ENCODE peak calls at places on chromosomes 2 and 18, in eight cellular contexts. One of them, this sample, is unnamed.

GRCh38 chr18:23259701-23260661 is 124.7 kb downstream of the CABLES1 start:
- DNase-seq in DND-41: peak; percentile 76
- DNase-seq in CD4-positive, CD25-positive, alpha-beta regulatory T cell: peak; percentile 42
- DNase-seq in pancreas: peak; percentile 62
- DNase-seq in heart right ventricle: peak; percentile 81
- DNase-seq in prostate gland: peak; percentile 69
- DNase-seq in BE2C: peak; percentile 51
- DNase-seq in mesendoderm: peak; percentile 99
- DNase-seq in this sample: no peak

GRCh38 chr2:202643012-202643858 is 8.5 kb downstream of the FAM117B start:
- DNase-seq in DND-41: peak; percentile 43
- DNase-seq in CD4-positive, CD25-positive, alpha-beta regulatory T cell: peak; percentile 73
- DNase-seq in pancreas: no peak
- DNase-seq in heart right ventricle: no peak
- DNase-seq in prostate gland: no peak
- DNase-seq in BE2C: no peak
- DNase-seq in mesendoderm: no peak
- DNase-seq in this sample: no peak

GRCh38 chr2:218867900-218868299 is 8.3 kb downstream of the WNT6 start:
- DNase-seq in DND-41: no peak
- DNase-seq in CD4-positive, CD25-positive, alpha-beta regulatory T cell: no peak
- DNase-seq in pancreas: no peak
- DNase-seq in heart right ventricle: peak; percentile 47
- DNase-seq in prostate gland: no peak
- DNase-seq in BE2C: peak; percentile 78
- DNase-seq in mesendoderm: no peak
- DNase-seq in this sample: no peak

GRCh38 chr2:239727182-239727775 is 297.9 kb downstream of the NDUFA10 start:
- DNase-seq in DND-41: no peak
- DNase-seq in CD4-positive, CD25-positive, alpha-beta regulatory T cell: no peak
- DNase-seq in pancreas: no peak
- DNase-seq in heart right ventricle: no peak
- DNase-seq in prostate gland: no peak
- DNase-seq in BE2C: peak; percentile 3
- DNase-seq in mesendoderm: no peak
- DNase-seq in this sample: no peak

GRCh38 chr2:186887107-186888090 is 38.4 kb upstream of the ZSWIM2 start:
- DNase-seq in DND-41: no peak
- DNase-seq in CD4-positive, CD25-positive, alpha-beta regulatory T cell: no peak
- DNase-seq in pancreas: no peak
- DNase-seq in heart right ventricle: peak; percentile 17
- DNase-seq in prostate gland: no peak
- DNase-seq in BE2C: no peak
- DNase-seq in mesendoderm: no peak
- DNase-seq in this sample: no peak

GRCh38 chr2:196935421-196935820 is 8.9 kb upstream of the PGAP1 start:
- DNase-seq in DND-41: no peak
- DNase-seq in CD4-positive, CD25-positive, alpha-beta regulatory T cell: no peak
- DNase-seq in pancreas: no peak
- DNase-seq in heart right ventricle: no peak
- DNase-seq in prostate gland: no peak
- DNase-seq in BE2C: no peak
- DNase-seq in mesendoderm: no peak
- DNase-seq in this sample: no peak

GRCh38 chr18:78480531-78481054 is 499.0 kb upstream of the SALL3 start:
- DNase-seq in DND-41: no peak
- DNase-seq in CD4-positive, CD25-positive, alpha-beta regulatory T cell: no peak
- DNase-seq in pancreas: no peak
- DNase-seq in heart right ventricle: no peak
- DNase-seq in prostate gland: no peak
- DNase-seq in BE2C: no peak
- DNase-seq in mesendoderm: no peak
- DNase-seq in this sample: no peak

GRCh38 chr2:136208682-136209081 is 90.7 kb upstream of the CXCR4 start:
- DNase-seq in DND-41: no peak
- DNase-seq in CD4-positive, CD25-positive, alpha-beta regulatory T cell: no peak
- DNase-seq in pancreas: no peak
- DNase-seq in heart right ventricle: no peak
- DNase-seq in prostate gland: no peak
- DNase-seq in BE2C: no peak
- DNase-seq in mesendoderm: no peak
- DNase-seq in this sample: no peak

GRCh38 chr2:218003994-218004419 is 1.2 kb upstream of the TNS1 start:
- DNase-seq in DND-41: no peak
- DNase-seq in CD4-positive, CD25-positive, alpha-beta regulatory T cell: no peak
- DNase-seq in pancreas: peak; percentile 78
- DNase-seq in heart right ventricle: peak; percentile 76
- DNase-seq in prostate gland: peak; percentile 42
- DNase-seq in BE2C: peak; percentile 60
- DNase-seq in mesendoderm: no peak
- DNase-seq in this sample: no peak

GRCh38 chr2:73859721-73860586 is 31.2 kb downstream of the STAMBP start:
- DNase-seq in DND-41: no peak
- DNase-seq in CD4-positive, CD25-positive, alpha-beta regulatory T cell: peak; percentile 26
- DNase-seq in pancreas: no peak
- DNase-seq in heart right ventricle: no peak
- DNase-seq in prostate gland: no peak
- DNase-seq in BE2C: no peak
- DNase-seq in mesendoderm: peak; percentile 21
- DNase-seq in this sample: no peak

GRCh38 chr2:30149513-30149912 is 2.7 kb downstream of the YPEL5 start:
- DNase-seq in DND-41: no peak
- DNase-seq in CD4-positive, CD25-positive, alpha-beta regulatory T cell: no peak
- DNase-seq in pancreas: no peak
- DNase-seq in heart right ventricle: no peak
- DNase-seq in prostate gland: no peak
- DNase-seq in BE2C: peak; percentile 38
- DNase-seq in mesendoderm: peak; percentile 94
- DNase-seq in this sample: no peak

GRCh38 chr2:201149064-201149820 is 33.3 kb downstream of the CFLAR start:
- DNase-seq in DND-41: no peak
- DNase-seq in CD4-positive, CD25-positive, alpha-beta regulatory T cell: no peak
- DNase-seq in pancreas: no peak
- DNase-seq in heart right ventricle: no peak
- DNase-seq in prostate gland: no peak
- DNase-seq in BE2C: no peak
- DNase-seq in mesendoderm: peak; percentile 27
- DNase-seq in this sample: no peak

DNA sequence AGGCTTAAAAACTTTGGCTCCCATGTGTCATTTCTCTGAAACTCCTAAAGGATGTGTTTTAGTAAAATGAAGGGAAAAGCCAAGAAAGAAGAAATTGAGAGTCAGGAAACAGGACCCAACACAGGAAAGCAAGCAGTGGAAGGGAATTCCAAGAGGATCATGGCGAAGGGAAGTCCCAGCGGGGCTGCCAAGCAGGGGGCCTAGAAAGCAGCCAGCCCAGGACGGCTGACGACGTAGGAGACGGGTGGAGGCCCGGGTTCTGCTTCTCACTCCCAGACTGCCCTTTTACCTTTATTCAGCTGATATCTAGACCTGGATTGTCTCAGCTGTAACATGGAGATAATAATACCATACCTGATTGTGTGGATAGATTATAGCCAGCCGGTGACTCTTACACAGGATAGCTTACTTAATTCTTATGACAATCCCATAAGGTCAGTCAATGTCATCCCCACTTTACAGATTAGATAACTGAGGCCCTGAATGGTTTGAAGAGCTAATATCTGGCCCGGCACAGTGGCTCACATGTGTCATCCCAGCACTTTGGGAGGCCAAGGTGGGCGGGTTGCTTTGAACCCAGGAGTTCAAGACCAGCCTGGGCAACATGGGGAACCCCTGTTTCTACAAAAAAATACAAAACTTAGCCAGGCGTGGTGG is 93.0 kb downstream of the ASAP2 start:
- DNase-seq in DND-41: no peak
- DNase-seq in CD4-positive, CD25-positive, alpha-beta regulatory T cell: no peak
- DNase-seq in pancreas: no peak
- DNase-seq in heart right ventricle: no peak
- DNase-seq in prostate gland: no peak
- DNase-seq in BE2C: no peak
- DNase-seq in mesendoderm: peak; percentile 41
- DNase-seq in this sample: no peak
- H3K4me1 ChIP-seq in DND-41: no peaks in the 10 kb centered on the region
- H3K4me1 ChIP-seq in CD4-positive, CD25-positive, alpha-beta regulatory T cell: no peaks in the 10 kb centered on the region
- H3K4me1 ChIP-seq in pancreas: no peaks in the 10 kb centered on the region
- H3K4me1 ChIP-seq in heart right ventricle: peaks cover 33% of the 10 kb centered on the region
- H3K4me1 ChIP-seq in prostate gland: no peaks in the 10 kb centered on the region
- H3K4me1 ChIP-seq in BE2C: peaks cover 5% of the 10 kb centered on the region
- H3K4me1 ChIP-seq in mesendoderm: no peaks in the 10 kb centered on the region
- H3K4me1 ChIP-seq in this sample: no peaks in the 10 kb centered on the region

GRCh38 chr2:636649-637405 is 40.4 kb downstream of the TMEM18 start:
- DNase-seq in DND-41: peak; percentile 69
- DNase-seq in CD4-positive, CD25-positive, alpha-beta regulatory T cell: peak; percentile 36
- DNase-seq in pancreas: peak; percentile 52
- DNase-seq in heart right ventricle: peak; percentile 75
- DNase-seq in prostate gland: peak; percentile 57
- DNase-seq in BE2C: peak; percentile 58
- DNase-seq in mesendoderm: peak; percentile 79
- DNase-seq in this sample: peak; percentile 74
- H3K4me3 ChIP-seq in DND-41: no peak overlapping the region
- H3K4me3 ChIP-seq in CD4-positive, CD25-positive, alpha-beta regulatory T cell: no peak overlapping the region
- H3K4me3 ChIP-seq in pancreas: no peak overlapping the region
- H3K4me3 ChIP-seq in heart right ventricle: peak overlapping the region; percentile 27
- H3K4me3 ChIP-seq in prostate gland: peak overlapping the region; percentile 7
- H3K4me3 ChIP-seq in BE2C: no peak overlapping the region
- H3K4me3 ChIP-seq in mesendoderm: no peak overlapping the region
- H3K4me3 ChIP-seq in this sample: no peak overlapping the region

DNA sequence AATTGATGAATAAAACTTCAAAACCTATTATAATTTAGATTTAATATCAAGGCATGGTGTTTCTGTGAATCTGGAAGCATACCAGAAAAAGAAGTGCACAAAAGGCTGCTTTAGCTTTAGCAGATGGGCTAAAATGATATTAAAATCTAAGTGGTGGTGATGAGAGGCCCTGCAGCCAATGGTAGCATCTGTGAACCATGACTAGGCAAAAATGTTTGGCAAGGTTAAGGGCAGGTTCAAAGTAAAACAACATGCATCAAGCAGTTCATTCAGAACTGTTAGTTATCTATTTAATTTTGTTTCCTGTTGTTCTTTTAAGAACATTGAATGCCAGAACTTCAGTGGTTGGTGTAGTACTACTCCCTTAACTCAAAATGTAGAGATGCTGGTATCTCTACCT is 1736.9 kb upstream of the CELF4 start:
- DNase-seq in DND-41: no peak
- DNase-seq in CD4-positive, CD25-positive, alpha-beta regulatory T cell: no peak
- DNase-seq in pancreas: no peak
- DNase-seq in heart right ventricle: no peak
- DNase-seq in prostate gland: no peak
- DNase-seq in BE2C: no peak
- DNase-seq in mesendoderm: no peak
- DNase-seq in this sample: no peak
- H3K4me1 ChIP-seq in DND-41: no peaks in the 10 kb centered on the region
- H3K4me1 ChIP-seq in CD4-positive, CD25-positive, alpha-beta regulatory T cell: no peaks in the 10 kb centered on the region
- H3K4me1 ChIP-seq in pancreas: no peaks in the 10 kb centered on the region
- H3K4me1 ChIP-seq in heart right ventricle: no peaks in the 10 kb centered on the region
- H3K4me1 ChIP-seq in prostate gland: no peaks in the 10 kb centered on the region
- H3K4me1 ChIP-seq in BE2C: no peaks in the 10 kb centered on the region
- H3K4me1 ChIP-seq in mesendoderm: no peaks in the 10 kb centered on the region
- H3K4me1 ChIP-seq in this sample: no peaks in the 10 kb centered on the region

GRCh38 chr2:9972621-9973445 is 21.3 kb downstream of the GRHL1 start:
- DNase-seq in DND-41: no peak
- DNase-seq in CD4-positive, CD25-positive, alpha-beta regulatory T cell: no peak
- DNase-seq in pancreas: no peak
- DNase-seq in heart right ventricle: no peak
- DNase-seq in prostate gland: no peak
- DNase-seq in BE2C: no peak
- DNase-seq in mesendoderm: no peak
- DNase-seq in this sample: no peak
- H3K4me3 ChIP-seq in DND-41: no peak overlapping the region
- H3K4me3 ChIP-seq in CD4-positive, CD25-positive, alpha-beta regulatory T cell: no peak overlapping the region
- H3K4me3 ChIP-seq in pancreas: no peak overlapping the region
- H3K4me3 ChIP-seq in heart right ventricle: no peak overlapping the region
- H3K4me3 ChIP-seq in prostate gland: no peak overlapping the region
- H3K4me3 ChIP-seq in BE2C: no peak overlapping the region
- H3K4me3 ChIP-seq in mesendoderm: no peak overlapping the region
- H3K4me3 ChIP-seq in this sample: no peak overlapping the region

GRCh38 chr2:163682695-163683094 is 53.1 kb downstream of the FIGN start:
- DNase-seq in DND-41: no peak
- DNase-seq in CD4-positive, CD25-positive, alpha-beta regulatory T cell: no peak
- DNase-seq in pancreas: no peak
- DNase-seq in heart right ventricle: no peak
- DNase-seq in prostate gland: no peak
- DNase-seq in BE2C: no peak
- DNase-seq in mesendoderm: peak; percentile 43
- DNase-seq in this sample: peak; percentile 44

GRCh38 chr2:163686289-163686688 is 49.5 kb downstream of the FIGN start:
- DNase-seq in DND-41: no peak
- DNase-seq in CD4-positive, CD25-positive, alpha-beta regulatory T cell: no peak
- DNase-seq in pancreas: no peak
- DNase-seq in heart right ventricle: no peak
- DNase-seq in prostate gland: no peak
- DNase-seq in BE2C: no peak
- DNase-seq in mesendoderm: no peak
- DNase-seq in this sample: no peak

GRCh38 chr2:163687213-163687612 is 48.6 kb downstream of the FIGN start:
- DNase-seq in DND-41: no peak
- DNase-seq in CD4-positive, CD25-positive, alpha-beta regulatory T cell: no peak
- DNase-seq in pancreas: no peak
- DNase-seq in heart right ventricle: no peak
- DNase-seq in prostate gland: no peak
- DNase-seq in BE2C: no peak
- DNase-seq in mesendoderm: no peak
- DNase-seq in this sample: no peak

GRCh38 chr2:163681765-163682164 is 54.0 kb downstream of the FIGN start:
- DNase-seq in DND-41: no peak
- DNase-seq in CD4-positive, CD25-positive, alpha-beta regulatory T cell: no peak
- DNase-seq in pancreas: no peak
- DNase-seq in heart right ventricle: no peak
- DNase-seq in prostate gland: no peak
- DNase-seq in BE2C: no peak
- DNase-seq in mesendoderm: no peak
- DNase-seq in this sample: no peak
- H3K4me1 ChIP-seq in DND-41: no peaks in the 10 kb centered on the region
- H3K4me1 ChIP-seq in CD4-positive, CD25-positive, alpha-beta regulatory T cell: no peaks in the 10 kb centered on the region
- H3K4me1 ChIP-seq in pancreas: no peaks in the 10 kb centered on the region
- H3K4me1 ChIP-seq in heart right ventricle: peaks cover 18% of the 10 kb centered on the region
- H3K4me1 ChIP-seq in prostate gland: no peaks in the 10 kb centered on the region
- H3K4me1 ChIP-seq in BE2C: no peaks in the 10 kb centered on the region
- H3K4me1 ChIP-seq in mesendoderm: no peaks in the 10 kb centered on the region
- H3K4me1 ChIP-seq in this sample: no peaks in the 10 kb centered on the region

DNA sequence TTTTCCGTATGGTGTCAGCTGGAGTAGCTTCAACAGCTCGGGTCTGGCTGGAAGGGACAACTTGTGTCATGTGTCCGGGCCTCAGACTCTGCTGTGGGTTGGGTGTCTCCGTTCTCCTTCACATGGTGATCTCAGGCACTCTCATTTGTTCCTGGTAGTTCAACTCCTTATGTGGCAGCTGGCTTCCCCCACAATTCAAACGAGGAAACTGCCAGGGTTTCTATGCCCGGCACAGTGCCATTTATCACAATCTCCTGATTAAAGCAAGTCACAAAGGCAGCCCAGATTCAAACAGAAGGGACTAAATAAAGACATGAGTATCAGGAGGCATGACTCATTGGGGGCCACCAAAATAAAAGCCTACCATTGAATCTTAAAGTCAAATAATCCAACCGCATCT is 22.7 kb downstream of the MRO start:
- DNase-seq in DND-41: no peak
- DNase-seq in CD4-positive, CD25-positive, alpha-beta regulatory T cell: no peak
- DNase-seq in pancreas: peak; percentile 68
- DNase-seq in heart right ventricle: no peak
- DNase-seq in prostate gland: no peak
- DNase-seq in BE2C: no peak
- DNase-seq in mesendoderm: no peak
- DNase-seq in this sample: no peak
- H3K4me3 ChIP-seq in DND-41: no peak overlapping the region
- H3K4me3 ChIP-seq in CD4-positive, CD25-positive, alpha-beta regulatory T cell: no peak overlapping the region
- H3K4me3 ChIP-seq in pancreas: no peak overlapping the region
- H3K4me3 ChIP-seq in heart right ventricle: no peak overlapping the region
- H3K4me3 ChIP-seq in prostate gland: no peak overlapping the region
- H3K4me3 ChIP-seq in BE2C: no peak overlapping the region
- H3K4me3 ChIP-seq in mesendoderm: no peak overlapping the region
- H3K4me3 ChIP-seq in this sample: no peak overlapping the region

This sample was measured in Karpas-422.